ENCODE peak calls at places on chromosomes 4 and X, in ten cellular contexts. N, Y, M, B, W, E, V, G, O and P are unnamed samples.

GRCh38 chrX:30751497-30751896 is 98.3 kb downstream of the GK start:
- DNase-seq in N (no peak), Y (no peak), M (no peak), B (peak; percentile 31), W (no peak), E (no peak), V (no peak), G (no peak), O (no peak), P (no peak)

GRCh38 chr4:152021788-152022438 is 261.1 kb upstream of the GATB start:
- DNase-seq in N (no peak), Y (no peak), M (no peak), B (no peak), W (peak; percentile 67), E (no peak), V (no peak), G (no peak), O (no peak), P (no peak)

GRCh38 chrX:14398725-14399124 is 130.6 kb upstream of the GLRA2 start:
- DNase-seq in N (peak; percentile 46), Y (no peak), M (peak; percentile 21), B (peak; percentile 37), W (no peak), E (no peak), V (no peak), G (peak; percentile 64), O (no peak), P (peak; percentile 61)

GRCh38 chr4:3523628-3524221 is 8.5 kb downstream of the LRPAP1 start:
- DNase-seq in N (no peak), Y (no peak), M (no peak), B (no peak), W (no peak), E (peak; percentile 4), V (no peak), G (no peak), O (no peak), P (no peak)

GRCh38 chr4:158172558-158173258 is at the start of gene GASK1B:
- DNase-seq in N (peak; percentile 80), Y (no peak), M (peak; percentile 18), B (peak; percentile 58), W (no peak), E (peak; percentile 33), V (no peak), G (peak; percentile 75), O (peak; percentile 78), P (peak; percentile 68)

GRCh38 chrX:54540289-54540688 is 10.3 kb downstream of the GNL3L start:
- DNase-seq in N (peak; percentile 11), Y (no peak), M (no peak), B (peak; percentile 10), W (peak; percentile 14), E (no peak), V (no peak), G (peak; percentile 70), O (no peak), P (peak; percentile 70)

GRCh38 chr4:3527101-3527913 is 4.9 kb downstream of the LRPAP1 start:
- DNase-seq in N (no peak), Y (no peak), M (no peak), B (no peak), W (no peak), E (no peak), V (no peak), G (no peak), O (no peak), P (no peak)

GRCh38 chr4:32148120-32148666 is 1428.0 kb downstream of the PCDH7 start:
- DNase-seq in N (peak; percentile 65), Y (no peak), M (no peak), B (no peak), W (no peak), E (no peak), V (no peak), G (no peak), O (no peak), P (no peak)

GRCh38 chr4:89111833-89112563 is 665 bp downstream of the TIGD2 start:
- DNase-seq in N (peak; percentile 97), Y (no peak), M (peak; percentile 36), B (peak; percentile 57), W (no peak), E (peak; percentile 9), V (no peak), G (peak; percentile 94), O (peak; percentile 18), P (peak; percentile 96)

GRCh38 chr4:79235074-79235473 is 90.8 kb downstream of the NAA11 start:
- DNase-seq in N (no peak), Y (no peak), M (no peak), B (no peak), W (no peak), E (no peak), V (no peak), G (no peak), O (no peak), P (no peak)

GRCh38 chr4:29259556-29259955 is 1460.6 kb upstream of the PCDH7 start:
- DNase-seq in N (no peak), Y (no peak), M (no peak), B (peak; percentile 52), W (no peak), E (no peak), V (no peak), G (no peak), O (no peak), P (no peak)